ENCODE peak calls at places on chromosomes 12 and 14, in nine cellular contexts. R, T, N, Y, D, V, F, Z and S are unnamed samples. For H3K4me1, the result is how much of the 10 kb centered on the place peaks cover.

GRCh38 chr12:121110211-121110940 is 22.3 kb upstream of the P2RX7 start:
- DNase-seq in R (peak), T (peak), N (peak), Y (peak), D (no peak), V (peak), F (no peak), Z (no peak), S (peak)

GRCh38 chr14:53190938-53191337 is 37.8 kb upstream of the DDHD1 start:
- DNase-seq in R (no peak), T (no peak), N (no peak), Y (no peak), D (no peak), V (no peak), F (no peak), Z (no peak), S (no peak)

GRCh38 chr12:51923506-51924365 is 16.4 kb downstream of the ACVRL1 start:
- DNase-seq in R (peak), T (peak), N (peak), Y (peak), D (no peak), V (peak), F (peak), Z (peak), S (peak)

GRCh38 chr12:94200069-94200468 is 51.7 kb downstream of the PLXNC1 start:
- DNase-seq in R (no peak), T (no peak), N (no peak), Y (no peak), D (no peak), V (no peak), F (no peak), Z (no peak), S (no peak)

GRCh38 chr12:64181504-64182291 is 40.4 kb downstream of the KICS2 start:
- DNase-seq in R (peak), T (peak), N (peak), Y (no peak), D (no peak), V (peak), F (no peak), Z (no peak), S (no peak)

GRCh38 chr12:82805812-82806497 is 119.2 kb downstream of the TMTC2 start:
- DNase-seq in R (no peak), T (no peak), N (no peak), Y (no peak), D (no peak), V (no peak), F (no peak), Z (no peak), S (no peak)

GRCh38 chr12:44525806-44526654 is 350.1 kb downstream of the NELL2 start:
- DNase-seq in R (no peak), T (no peak), N (no peak), Y (no peak), D (no peak), V (no peak), F (no peak), Z (no peak), S (no peak)

GRCh38 chr12:49916129-49916919 is 12.6 kb upstream of the FAIM2 start:
- DNase-seq in R (no peak), T (no peak), N (no peak), Y (no peak), D (no peak), V (no peak), F (no peak), Z (no peak), S (no peak)

GRCh38 chr12:31524791-31525495 is 66.0 kb downstream of the DENND5B start:
- DNase-seq in R (no peak), T (no peak), N (no peak), Y (no peak), D (no peak), V (no peak), F (no peak), Z (no peak), S (no peak)

DNA sequence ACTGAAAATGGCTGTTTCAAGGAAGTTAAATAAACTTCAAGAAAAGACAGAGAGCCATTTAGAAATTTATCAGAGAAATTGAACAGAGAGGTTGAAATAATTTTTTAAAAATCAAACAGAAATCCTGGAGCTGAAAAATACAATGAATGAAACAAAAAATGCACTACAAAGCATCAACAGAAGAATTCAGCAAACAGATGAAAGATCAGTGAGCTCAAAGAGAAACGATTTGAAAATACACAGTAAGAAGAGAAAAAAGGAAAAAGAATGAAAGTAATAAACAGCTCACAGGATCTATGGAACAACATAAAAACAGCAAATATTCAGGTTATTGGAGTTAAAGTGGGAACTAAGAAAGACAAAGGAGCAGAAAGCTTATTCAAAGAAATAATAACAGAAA is 26.2 kb downstream of the COX16 start:
- DNase-seq in R (no peak), T (no peak), N (no peak), Y (no peak), D (no peak), V (no peak), F (no peak), Z (no peak), S (no peak)
- H3K4me1 ChIP-seq in R (under half), T (under half), N (under half), Y (under half), D (under half), V (under half), F (under half), Z (under half), S (under half)

DNA sequence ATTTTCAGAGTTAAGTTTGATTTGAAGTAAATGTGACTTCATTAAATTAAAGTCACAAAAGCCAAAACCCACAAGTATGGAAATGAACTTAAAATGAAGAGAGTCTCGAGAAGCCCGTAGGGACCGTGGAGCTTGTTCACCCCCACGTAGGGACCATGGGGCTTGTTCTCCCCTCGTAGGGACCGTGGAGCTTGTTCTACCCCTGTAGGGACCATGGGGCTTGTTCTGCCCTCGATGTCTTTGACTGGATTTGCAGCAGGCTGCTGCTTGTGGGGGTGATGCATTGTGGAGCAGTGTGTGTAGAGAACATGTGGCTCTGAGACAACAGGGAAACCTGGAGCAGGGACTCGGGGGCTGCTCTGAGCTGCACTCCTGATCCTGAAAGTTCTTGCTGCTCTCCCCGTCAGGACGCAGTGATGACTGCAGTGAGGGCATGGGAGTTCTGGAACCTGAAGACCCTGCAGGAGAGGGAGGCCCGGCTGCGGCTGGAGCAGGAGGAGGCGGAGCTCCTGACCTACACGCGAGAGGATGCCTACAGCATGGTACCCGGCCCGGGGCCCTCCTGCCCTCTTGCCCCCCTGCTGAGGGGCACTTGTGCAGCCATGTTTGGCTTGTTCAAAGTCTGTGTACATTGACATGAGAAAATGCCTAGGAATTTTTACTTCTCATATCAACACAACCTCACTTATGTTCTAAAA is 94.2 kb downstream of the EP400 start:
- DNase-seq in R (no peak), T (no peak), N (no peak), Y (no peak), D (no peak), V (no peak), F (no peak), Z (no peak), S (no peak)
- H3K4me1 ChIP-seq in R (under half), T (under half), N (under half), Y (under half), D (under half), V (under half), F (under half), Z (under half), S (under half)

DNA sequence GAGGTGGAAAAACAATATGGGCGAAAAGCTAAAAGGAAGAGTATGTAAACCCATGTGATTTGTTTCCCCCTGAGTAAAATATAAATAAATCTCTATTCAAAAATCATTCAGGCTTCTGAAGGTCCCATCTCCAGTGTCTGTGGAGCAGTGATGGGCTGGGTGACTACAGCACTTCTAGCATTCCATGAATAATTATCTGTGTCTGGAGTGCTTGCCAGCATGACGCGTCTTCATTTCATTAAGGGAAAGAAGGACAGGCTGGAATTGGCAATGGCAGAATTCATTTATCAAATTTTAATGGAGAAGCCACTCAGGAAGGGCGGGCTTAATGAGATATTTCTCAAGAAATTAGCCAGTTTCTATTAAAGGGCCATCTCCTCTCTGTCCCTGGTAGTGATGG is 916.3 kb upstream of the SEL1L start:
- DNase-seq in R (no peak), T (no peak), N (no peak), Y (no peak), D (no peak), V (no peak), F (no peak), Z (no peak), S (no peak)
- H3K4me1 ChIP-seq in R (under half), T (under half), N (under half), Y (under half), D (under half), V (under half), F (under half), Z (under half), S (under half)

DNA sequence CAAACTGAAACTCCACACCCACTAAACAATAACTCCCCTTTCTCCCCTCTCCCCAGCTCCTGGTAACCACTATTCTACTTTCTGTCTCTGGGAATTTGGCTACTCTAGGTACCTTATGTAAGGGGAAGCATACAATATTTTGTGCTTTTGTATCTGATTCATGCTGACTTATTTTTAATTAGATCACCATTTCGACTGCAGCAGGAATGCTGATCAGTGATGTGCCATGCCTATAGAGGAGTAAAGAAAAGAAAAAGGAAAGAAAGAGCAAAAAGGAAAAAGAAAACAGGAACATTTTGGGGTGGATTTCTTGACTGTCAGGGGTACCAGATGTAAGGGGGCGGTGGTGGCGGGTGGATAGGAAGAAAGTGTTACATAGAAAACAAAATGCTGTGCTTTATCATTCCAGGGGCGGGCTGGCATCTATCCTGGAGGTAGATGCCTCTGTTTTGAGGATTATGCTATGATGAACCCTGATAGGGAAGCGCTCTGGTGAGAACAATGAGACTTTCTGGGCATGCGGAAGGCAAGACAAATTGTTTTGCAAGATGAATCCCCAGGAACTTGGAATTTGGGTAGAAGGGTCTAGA is 45.2 kb upstream of the CTDSP2 start:
- DNase-seq in R (no peak), T (no peak), N (no peak), Y (no peak), D (no peak), V (no peak), F (no peak), Z (no peak), S (no peak)
- H3K4me1 ChIP-seq in R (half or more), T (under half), N (half or more), Y (under half), D (half or more), V (half or more), F (half or more), Z (under half), S (under half)

GRCh38 chr12:56634837-56635538 is 4.9 kb upstream of the BAZ2A start:
- DNase-seq in R (peak), T (peak), N (peak), Y (peak), D (no peak), V (peak), F (peak), Z (peak), S (peak)

GRCh38 chr12:56633465-56634241 is 3.5 kb upstream of the BAZ2A start:
- DNase-seq in R (no peak), T (no peak), N (no peak), Y (no peak), D (no peak), V (no peak), F (no peak), Z (no peak), S (no peak)

GRCh38 chr12:56634242-56634836 is 4.2 kb upstream of the BAZ2A start:
- DNase-seq in R (no peak), T (peak), N (peak), Y (no peak), D (no peak), V (peak), F (peak), Z (peak), S (peak)

GRCh38 chr12:56631790-56632700 is 1.9 kb upstream of the BAZ2A start:
- DNase-seq in R (peak), T (peak), N (peak), Y (peak), D (no peak), V (peak), F (peak), Z (peak), S (peak)

GRCh38 chr12:56632701-56633464 is 2.8 kb upstream of the BAZ2A start:
- DNase-seq in R (no peak), T (no peak), N (no peak), Y (no peak), D (no peak), V (no peak), F (no peak), Z (no peak), S (no peak)
- H3K4me1 ChIP-seq in R (under half), T (half or more), N (half or more), Y (half or more), D (half or more), V (under half), F (half or more), Z (under half), S (half or more)

GRCh38 chr14:51081209-51081608 is 13.7 kb downstream of the TRIM9 start:
- DNase-seq in R (no peak), T (no peak), N (no peak), Y (no peak), D (no peak), V (no peak), F (no peak), Z (no peak), S (no peak)
- H3K4me1 ChIP-seq in R (under half), T (under half), N (under half), Y (under half), D (under half), V (under half), F (under half), Z (under half), S (under half)

GRCh38 chr12:67486671-67487070 is 161.9 kb upstream of the DYRK2 start:
- DNase-seq in R (no peak), T (no peak), N (no peak), Y (no peak), D (no peak), V (no peak), F (no peak), Z (no peak), S (no peak)
- H3K4me1 ChIP-seq in R (under half), T (under half), N (under half), Y (under half), D (under half), V (under half), F (under half), Z (under half), S (under half)